ENCODE peak calls at places on chromosomes 13 and 19, in six cellular contexts. V, F, E, I, A and Y are unnamed samples.

GRCh38 chr13:23979361-23980159 is 82.3 kb upstream of the C1QTNF9B start:
- DNase-seq in F (peak), V (peak), I (peak), A (peak), E (peak), Y (no peak)

GRCh38 chr13:69793803-69794453 is 313.7 kb upstream of the ATXN8OS start:
- DNase-seq in F (peak), E (no peak), A (no peak), I (peak), V (peak), Y (no peak)

GRCh38 chr13:40031031-40031430 is 375.6 kb downstream of the COG6 start:
- DNase-seq in E (peak), A (peak), I (no peak), V (no peak), F (no peak), Y (no peak)

GRCh38 chr13:48402325-48402962 is 10.5 kb downstream of the LPAR6 start:
- DNase-seq in I (no peak), V (no peak), E (peak), F (no peak), A (no peak), Y (no peak)

GRCh38 chr13:30074955-30075614 is 224.7 kb upstream of the UBL3 start:
- DNase-seq in V (no peak), E (no peak), I (no peak), A (no peak), F (no peak), Y (no peak)

GRCh38 chr13:95411641-95412040 is 110.4 kb upstream of the ABCC4 start:
- DNase-seq in E (peak), F (no peak), V (no peak), I (no peak), A (no peak), Y (no peak)

GRCh38 chr19:53808710-53809125 is 15.4 kb downstream of the NLRP12 start:
- DNase-seq in V (peak), F (peak), I (peak), A (peak), E (peak), Y (peak)

GRCh38 chr13:23292596-23292995 is 111.8 kb downstream of the SGCG start:
- DNase-seq in V (no peak), F (no peak), E (peak), I (no peak), A (no peak), Y (no peak)

GRCh38 chr13:93336733-93337132 is 110.1 kb downstream of the GPC6 start:
- DNase-seq in A (no peak), V (no peak), F (no peak), E (no peak), I (no peak), Y (no peak)

GRCh38 chr19:9014809-9015208 is 4.6 kb upstream of the MUC16 start:
- DNase-seq in E (no peak), A (no peak), I (no peak), V (no peak), F (no peak), Y (no peak)

GRCh38 chr19:48918071-48918470 is 15.4 kb upstream of the DHDH start:
- DNase-seq in E (no peak), V (no peak), I (no peak), A (no peak), F (no peak), Y (peak)
- H3K27ac ChIP-seq in E (no peak), V (no peak), I (no peak), A (no peak), F (no peak), Y (peak)

DNA sequence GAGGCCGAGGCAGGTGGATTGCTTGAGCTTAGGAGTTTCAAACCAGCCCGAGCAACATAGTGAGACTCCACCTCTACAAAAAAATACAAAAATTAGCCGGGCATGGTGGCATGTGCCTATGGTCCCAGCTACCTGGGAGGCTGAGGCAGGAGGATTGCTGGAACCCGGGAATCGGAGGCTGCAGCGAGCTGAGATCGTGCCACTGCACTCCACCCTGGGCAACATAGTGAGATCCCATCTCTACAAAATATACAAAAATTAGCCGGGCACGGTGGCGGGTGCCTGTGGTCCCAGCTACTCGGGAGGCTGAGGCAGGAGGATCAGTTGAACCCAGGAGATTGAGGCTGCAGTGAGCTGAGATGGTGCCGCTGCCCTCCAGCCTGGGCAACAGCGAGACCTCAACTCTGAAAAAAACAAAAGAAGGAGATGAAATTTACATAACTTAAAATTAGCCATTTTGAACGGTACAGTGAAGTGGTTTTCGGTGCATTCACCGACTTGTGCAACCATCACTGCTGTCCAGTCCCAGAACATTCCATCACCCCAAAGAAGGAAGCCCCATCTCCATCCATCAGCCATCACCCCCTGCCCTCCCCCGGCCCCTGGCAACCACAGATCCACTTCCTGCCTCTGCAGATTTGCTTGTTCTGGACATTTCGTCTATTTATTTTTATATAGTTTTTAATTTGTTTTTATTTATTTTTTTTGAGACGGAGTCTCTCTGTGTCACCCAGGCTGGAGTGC is 1.6 kb upstream of the AZU1 start:
- DNase-seq in F (no peak), V (no peak), I (no peak), A (no peak), E (no peak), Y (no peak)
- TF ChIP-seq EZH2phosphoT487 in F (no peak), V (no peak), I (no peak), A (no peak), E (no peak), Y (no peak)

GRCh38 chr19:19626516-19627441 is 1.2 kb downstream of the LPAR2 start:
- DNase-seq in V (no peak), A (no peak), F (peak), I (no peak), E (no peak), Y (no peak)

GRCh38 chr19:19627442-19627715 is 641 bp downstream of the LPAR2 start:
- DNase-seq in F (no peak), E (no peak), I (no peak), V (no peak), A (no peak), Y (peak)

GRCh38 chr19:19630062-19630414 is 2.0 kb upstream of the LPAR2 start:
- DNase-seq in A (no peak), E (no peak), I (no peak), V (no peak), F (no peak), Y (no peak)

GRCh38 chr19:19628499-19629134 is 597 bp upstream of the LPAR2 start:
- DNase-seq in A (peak), V (peak), F (peak), I (peak), E (peak), Y (no peak)

GRCh38 chr19:19627716-19628498 is at the start of gene LPAR2:
- DNase-seq in I (peak), F (peak), E (peak), A (peak), V (peak), Y (peak)
- H3K27ac ChIP-seq in I (peak), F (peak), E (no peak), A (peak), V (no peak), Y (no peak)

GRCh38 chr19:11478167-11479089 is 2.4 kb downstream of the ELAVL3 start:
- DNase-seq in A (no peak), I (peak), V (no peak), E (no peak), F (no peak), Y (no peak)

GRCh38 chr19:11480081-11480926 is 542 bp downstream of the ELAVL3 start:
- DNase-seq in F (no peak), E (no peak), A (no peak), I (peak), V (peak), Y (no peak)

GRCh38 chr19:11479090-11479469 is 1.8 kb downstream of the ELAVL3 start:
- DNase-seq in A (no peak), E (no peak), V (no peak), I (no peak), F (no peak), Y (no peak)

GRCh38 chr19:11480927-11481776 is at the start of gene ELAVL3:
- DNase-seq in I (peak), E (no peak), V (peak), F (peak), A (no peak), Y (no peak)

DNA sequence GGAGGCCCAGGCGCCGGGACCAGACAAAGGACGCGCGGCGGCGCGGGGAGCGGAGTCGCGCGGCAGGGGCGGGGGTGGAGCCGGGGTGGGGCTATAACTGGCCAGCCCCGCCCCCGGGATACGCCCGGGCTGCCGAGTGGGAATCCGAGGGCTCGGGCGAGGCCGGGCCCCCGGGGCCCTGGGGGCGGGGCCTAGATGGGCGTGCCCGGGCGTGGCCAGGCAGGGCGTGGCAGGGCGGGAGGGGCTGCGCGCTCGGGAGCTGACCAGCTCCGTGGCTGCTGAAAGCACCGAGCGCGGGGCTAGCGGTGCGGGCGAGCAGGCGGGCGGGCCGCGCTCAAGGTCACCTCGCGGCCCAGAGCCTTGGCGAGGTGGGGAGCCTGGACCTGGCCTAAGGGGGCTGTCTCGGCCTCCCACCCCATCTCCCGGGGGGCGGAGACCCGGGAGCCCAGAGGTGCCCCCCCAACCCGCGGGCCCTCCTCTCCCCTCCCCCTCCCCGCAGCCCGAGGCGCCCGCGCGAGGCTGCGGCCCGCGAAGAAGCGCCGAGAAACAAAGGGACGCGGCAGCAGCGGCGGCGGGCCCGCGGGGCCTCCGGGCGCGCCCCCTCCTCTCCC is 1.3 kb downstream of the ELAVL3 start:
- DNase-seq in E (peak), A (no peak), F (peak), V (peak), I (peak), Y (no peak)
- TF ChIP-seq EZH2phosphoT487 in E (peak), A (no peak), F (no peak), V (no peak), I (no peak), Y (no peak)

DNA sequence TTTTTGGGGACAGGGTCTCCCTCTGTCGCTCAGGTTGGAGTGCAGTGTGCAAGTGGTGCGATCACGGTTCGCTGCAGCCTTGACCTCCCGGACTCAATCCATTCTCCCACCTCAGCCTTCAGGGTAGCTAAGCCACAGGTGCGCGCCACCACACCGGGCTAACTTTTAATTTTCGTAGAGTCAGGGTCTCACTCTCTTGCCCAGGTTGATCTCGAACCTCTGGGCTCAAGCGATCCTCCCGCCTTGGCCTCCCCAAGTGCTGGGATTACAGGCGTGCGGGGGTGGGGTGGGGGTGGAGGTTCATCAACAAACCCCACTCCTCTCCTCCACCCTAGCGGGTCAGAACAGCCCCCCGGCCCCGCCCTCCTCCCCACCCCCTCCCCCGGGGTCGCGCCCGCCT is 5.4 kb downstream of the NXNL1 start:
- DNase-seq in A (no peak), F (no peak), E (no peak), I (no peak), V (no peak), Y (no peak)
- H3K27ac ChIP-seq in A (no peak), F (no peak), E (no peak), I (no peak), V (no peak), Y (no peak)

GRCh38 chr19:44955500-44956439 is 590 bp downstream of the CLPTM1 start:
- DNase-seq in A (no peak), V (no peak), E (peak), I (no peak), F (no peak), Y (no peak)

GRCh38 chr19:44959691-44960090 is 4.5 kb downstream of the CLPTM1 start:
- DNase-seq in A (no peak), E (no peak), I (no peak), V (no peak), F (no peak), Y (no peak)

GRCh38 chr19:44961821-44962220 is 6.6 kb downstream of the CLPTM1 start:
- DNase-seq in E (no peak), A (no peak), F (no peak), V (no peak), I (no peak), Y (no peak)

GRCh38 chr19:44958090-44958489 is 2.9 kb downstream of the CLPTM1 start:
- DNase-seq in F (no peak), I (no peak), E (no peak), A (no peak), V (no peak), Y (peak)

GRCh38 chr19:44960906-44961734 is 5.9 kb downstream of the CLPTM1 start:
- DNase-seq in V (no peak), F (no peak), I (no peak), A (no peak), E (no peak), Y (peak)
- TF ChIP-seq EZH2phosphoT487 in V (no peak), F (no peak), I (no peak), A (no peak), E (no peak), Y (no peak)

GRCh38 chr19:48945415-48945814 is 9.3 kb upstream of the BAX start:
- DNase-seq in F (no peak), A (no peak), V (no peak), E (peak), I (no peak), Y (no peak)
- H3K27ac ChIP-seq in F (no peak), A (no peak), V (no peak), E (no peak), I (no peak), Y (no peak)

DNA sequence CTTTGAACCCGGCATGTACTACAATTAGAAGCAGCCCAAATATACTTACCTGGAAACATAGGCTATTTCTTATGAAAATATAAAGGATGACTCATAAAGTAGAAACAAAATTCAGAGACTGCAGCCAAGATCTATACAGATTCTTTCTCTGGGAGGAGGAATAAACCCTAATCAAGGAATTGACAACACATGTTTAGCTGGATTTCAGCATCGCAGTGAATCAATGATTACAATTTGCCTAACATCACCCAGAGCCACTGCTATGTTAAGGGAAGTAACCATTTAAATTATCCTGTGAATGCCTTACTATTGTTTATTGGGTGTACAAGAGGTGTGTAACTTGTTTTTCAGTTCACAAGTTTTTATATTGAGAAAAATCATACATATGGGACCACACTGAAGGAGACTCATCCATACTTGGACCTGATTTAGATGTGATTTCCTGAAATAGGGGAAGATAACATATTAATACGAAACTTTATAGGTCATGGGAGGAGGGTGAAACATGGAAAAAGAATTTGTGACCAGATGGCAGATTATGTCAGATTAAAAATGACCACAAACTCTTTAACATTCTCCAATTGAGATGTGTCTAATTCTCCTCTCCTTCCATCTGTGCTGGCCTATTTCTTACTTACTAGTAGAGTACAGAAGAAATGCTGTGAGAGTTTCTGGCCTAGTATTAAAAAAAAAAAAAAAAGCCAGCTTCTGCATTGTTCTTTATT is 1168.4 kb downstream of the SLITRK1 start:
- DNase-seq in V (no peak), E (peak), F (no peak), I (no peak), A (peak), Y (no peak)
- TF ChIP-seq EZH2phosphoT487 in V (no peak), E (no peak), F (no peak), I (no peak), A (no peak), Y (no peak)

GRCh38 chr19:56116606-56117005 is 4.5 kb downstream of the ZNF787 start:
- DNase-seq in V (no peak), F (no peak), E (no peak), I (no peak), A (no peak), Y (no peak)

GRCh38 chr19:56115490-56115889 is 5.6 kb downstream of the ZNF787 start:
- DNase-seq in V (no peak), A (no peak), E (no peak), I (no peak), F (no peak), Y (no peak)

GRCh38 chr19:56113071-56113632 is 7.9 kb downstream of the ZNF787 start:
- DNase-seq in E (no peak), I (no peak), F (no peak), V (no peak), A (no peak), Y (no peak)

GRCh38 chr19:56114051-56114694 is 6.9 kb downstream of the ZNF787 start:
- DNase-seq in I (no peak), E (no peak), A (no peak), V (no peak), F (no peak), Y (no peak)

DNA sequence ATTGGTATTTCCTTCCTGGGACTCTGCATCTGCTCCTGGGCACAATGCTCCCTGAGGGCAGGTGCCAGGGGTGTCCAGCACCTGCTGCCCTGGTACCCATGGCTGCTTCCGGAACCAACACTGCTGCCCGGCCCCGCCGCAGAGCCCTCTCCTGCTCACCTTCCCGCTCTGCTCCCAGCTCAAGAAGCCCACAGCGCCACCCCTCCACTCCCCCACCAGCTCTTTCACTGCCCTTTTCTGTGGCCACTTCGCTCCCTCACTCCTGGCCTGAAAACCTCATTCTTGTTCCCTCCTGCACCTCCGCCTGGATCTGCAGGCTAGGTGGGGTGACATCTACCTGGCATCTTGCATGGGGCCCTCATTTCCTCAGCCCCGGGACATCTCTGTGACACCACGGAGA is 6.4 kb downstream of the ZNF787 start:
- DNase-seq in F (no peak), E (no peak), A (no peak), I (no peak), V (no peak), Y (no peak)
- H3K27ac ChIP-seq in F (peak), E (no peak), A (no peak), I (peak), V (no peak), Y (no peak)

DNA sequence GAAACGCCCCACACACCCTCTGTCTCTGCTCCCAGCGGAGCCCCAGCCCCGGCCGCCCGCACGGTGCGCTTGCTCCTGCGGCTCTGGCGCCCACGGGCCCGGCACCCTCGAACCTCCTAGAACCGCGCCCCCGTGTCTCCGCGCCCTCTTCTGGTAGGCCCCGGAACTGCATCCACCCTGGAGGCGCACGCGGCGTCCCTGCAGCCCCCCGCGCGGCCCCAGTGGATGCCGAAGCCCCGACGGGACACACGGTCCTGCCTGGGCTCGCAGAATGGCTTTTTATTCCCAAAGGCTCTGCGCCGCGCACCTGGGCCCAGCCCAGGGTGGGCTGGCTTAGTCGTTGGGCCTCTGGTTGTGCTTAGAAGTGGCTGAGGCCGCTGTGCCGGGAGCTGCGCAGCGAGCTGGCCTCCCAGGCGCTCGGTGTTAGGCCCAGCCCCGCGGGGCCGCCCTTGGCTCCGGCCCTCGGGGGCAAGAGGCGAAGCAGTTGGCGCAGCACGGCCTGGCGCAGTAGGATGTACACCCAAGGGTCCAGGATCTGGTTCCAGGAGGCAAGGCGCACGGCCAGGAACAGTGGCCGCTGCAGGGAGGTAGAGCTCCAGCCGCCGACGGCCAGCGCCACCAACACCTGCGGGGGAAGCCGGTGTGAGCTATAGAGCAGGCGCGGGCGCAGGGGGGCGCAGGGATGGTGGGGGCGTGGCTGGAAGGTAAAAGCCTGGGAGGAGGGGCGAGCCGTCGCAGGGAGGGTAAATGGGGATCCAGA is 2.8 kb downstream of the PTGER1 start:
- DNase-seq in A (peak), V (peak), I (peak), E (peak), F (peak), Y (peak)
- TF ChIP-seq EZH2phosphoT487 in A (no peak), V (no peak), I (no peak), E (no peak), F (no peak), Y (no peak)